ENCODE peak calls at places on chromosomes 16 and 17, in eight cellular contexts. T is A549, L is Caco-2, R is GM20000, E is fibroblast of lung, F is AG04450, A is kidney epithelial cell, U is thoracic aorta. C is an unnamed sample.

GRCh38 chr16:842061-842476 is 41.5 kb upstream of the GNG13 start:
- DNase-seq in R (no peak), L (no peak), U (no peak), A (no peak), E (peak), F (no peak), T (no peak), C (peak)

GRCh38 chr16:12257926-12258561 is 281.5 kb downstream of the SNX29 start:
- DNase-seq in E (no peak), F (no peak), L (peak), A (no peak), T (no peak), U (no peak), R (no peak), C (no peak)

GRCh38 chr17:34601431-34601830 is 22.0 kb downstream of the TMEM132E start:
- DNase-seq in E (no peak), A (no peak), R (no peak), U (no peak), T (no peak), L (no peak), F (no peak), C (no peak)

GRCh38 chr17:57292086-57292485 is 35.8 kb downstream of the MSI2 start:
- DNase-seq in U (no peak), R (no peak), A (no peak), F (no peak), T (no peak), E (no peak), L (no peak), C (no peak)

GRCh38 chr17:65797809-65798208 is 236.4 kb upstream of the AXIN2 start:
- DNase-seq in E (no peak), F (no peak), T (no peak), U (no peak), L (peak), A (no peak), R (no peak), C (peak)

GRCh38 chr16:12178251-12178990 is 201.9 kb downstream of the SNX29 start:
- DNase-seq in R (no peak), E (peak), U (no peak), A (peak), L (no peak), F (peak), T (no peak), C (no peak)

GRCh38 chr16:21226749-21227148 is 6.8 kb upstream of the ANKS4B start:
- DNase-seq in T (no peak), F (no peak), U (no peak), R (no peak), L (no peak), A (no peak), E (no peak), C (no peak)

GRCh38 chr17:72510454-72511016 is 389.7 kb downstream of the SOX9 start:
- DNase-seq in L (no peak), E (peak), A (no peak), U (no peak), R (no peak), F (no peak), T (no peak), C (no peak)

GRCh38 chr17:16123531-16123930 is 91.8 kb downstream of the NCOR1 start:
- DNase-seq in T (no peak), A (no peak), F (no peak), R (no peak), E (peak), L (no peak), U (no peak), C (no peak)

GRCh38 chr16:87133966-87134945 is 182.9 kb downstream of the C16orf95 start:
- DNase-seq in A (no peak), L (no peak), F (no peak), R (no peak), E (no peak), T (no peak), U (no peak), C (no peak)

DNA sequence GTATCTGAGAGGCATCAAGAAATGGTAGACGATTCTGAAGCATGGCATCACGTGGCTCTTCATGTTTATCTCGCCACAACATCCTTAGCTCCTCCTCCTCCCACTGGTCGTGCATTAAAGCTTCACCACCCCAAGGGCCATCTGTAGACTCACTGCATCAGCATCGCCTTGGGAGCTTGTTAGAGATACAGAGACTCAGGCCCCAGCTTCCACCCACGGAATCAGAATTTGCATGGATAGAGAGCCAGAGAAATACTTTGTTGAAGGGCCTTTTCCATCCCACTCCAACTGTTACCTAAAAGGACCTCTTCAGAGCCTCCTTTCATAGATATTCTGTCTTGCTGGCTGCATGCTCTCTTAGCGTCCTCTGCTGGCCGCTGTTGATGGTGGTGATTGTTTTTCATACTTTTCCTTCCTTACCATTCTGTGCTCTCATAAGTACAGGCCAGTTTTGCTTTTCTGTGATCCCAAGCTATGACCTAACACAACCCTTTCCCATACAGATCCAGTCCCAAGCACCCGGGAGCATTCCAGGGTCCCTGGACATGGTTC is 1049.4 kb upstream of the EEF2KMT start:
- DNase-seq in L (no peak), R (no peak), T (no peak), E (no peak), A (no peak), U (no peak), F (no peak), C (no peak)
- TF ChIP-seq CTCF in L (no peak), R (no peak), T (no peak), E (no peak), A (no peak), U (no peak), F (no peak), C (no peak)

GRCh38 chr16:3094289-3095027 is 4.6 kb downstream of the ZSCAN10 start:
- DNase-seq in F (no peak), E (no peak), U (no peak), R (peak), A (no peak), L (peak), T (no peak), C (peak)
- TF ChIP-seq CTCF in F (peak), E (peak), U (no peak), R (peak), A (peak), L (peak), T (peak), C (peak)

GRCh38 chr16:14310519-14310991 is 239.4 kb downstream of the MRTFB start:
- DNase-seq in F (no peak), E (peak), R (peak), T (peak), A (no peak), U (no peak), L (no peak), C (no peak)

GRCh38 chr16:14308357-14308723 is 237.2 kb downstream of the MRTFB start:
- DNase-seq in E (no peak), F (no peak), A (no peak), T (no peak), L (no peak), R (no peak), U (no peak), C (no peak)

GRCh38 chr16:14309906-14310305 is 238.8 kb downstream of the MRTFB start:
- DNase-seq in T (peak), L (no peak), R (no peak), E (peak), U (no peak), A (no peak), F (no peak), C (peak)

GRCh38 chr16:14307623-14308356 is 236.7 kb downstream of the MRTFB start:
- DNase-seq in U (no peak), L (no peak), E (peak), A (no peak), T (no peak), F (no peak), R (no peak), C (no peak)

DNA sequence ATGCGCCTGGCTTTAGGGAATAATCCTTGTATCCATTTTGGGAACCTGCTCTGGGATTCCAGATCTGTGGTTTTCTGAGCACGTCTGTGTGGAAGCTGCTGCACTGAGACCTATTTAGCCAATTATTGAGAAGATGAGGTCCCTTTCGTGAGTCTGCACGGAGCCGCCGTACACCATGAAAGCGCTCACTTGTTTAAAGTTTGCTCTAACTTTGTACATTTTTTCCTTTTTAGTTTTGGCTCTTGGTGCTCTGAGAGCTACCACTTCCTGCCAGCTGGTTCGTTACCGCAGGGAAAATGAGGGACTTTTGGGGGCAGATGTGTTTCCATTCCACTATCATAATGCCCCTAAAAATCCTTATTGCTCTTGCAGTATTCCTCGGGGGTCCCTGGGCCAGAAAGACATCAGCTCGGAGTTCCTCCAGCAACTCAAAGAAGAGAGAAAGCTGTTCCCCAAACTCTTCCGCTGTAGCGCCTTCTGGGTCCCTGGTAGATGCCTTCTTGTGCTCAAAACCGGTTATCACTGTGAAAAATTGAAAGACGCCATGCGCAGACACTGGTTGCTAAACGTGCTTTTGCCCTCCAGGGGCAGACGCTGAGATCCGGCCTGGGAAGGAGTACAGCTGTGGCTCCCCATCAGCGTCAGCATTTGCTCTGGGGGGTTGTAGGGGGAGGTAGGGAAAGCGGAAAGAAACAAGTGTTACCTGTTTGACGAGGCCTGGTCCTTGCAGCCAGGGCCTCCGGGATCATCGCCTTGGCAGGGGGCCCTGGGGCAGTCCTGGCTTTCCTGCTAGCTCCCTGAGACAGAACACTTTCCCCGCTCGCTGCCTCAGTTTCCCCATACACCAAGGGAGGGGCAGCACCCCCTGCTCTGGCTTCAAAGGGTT is 238.1 kb downstream of the MRTFB start:
- DNase-seq in F (no peak), A (no peak), R (peak), E (peak), T (no peak), U (no peak), L (peak), C (peak)
- TF ChIP-seq CTCF in F (peak), A (peak), R (no peak), E (peak), T (no peak), U (no peak), L (no peak), C (peak)

GRCh38 chr16:8696880-8697279 is 22.5 kb downstream of the ABAT start:
- DNase-seq in E (no peak), L (no peak), U (no peak), A (no peak), T (no peak), R (no peak), F (no peak), C (no peak)

GRCh38 chr16:8697965-8698364 is 23.5 kb downstream of the ABAT start:
- DNase-seq in L (no peak), R (no peak), F (no peak), E (no peak), A (no peak), T (no peak), U (no peak), C (no peak)

GRCh38 chr16:8691728-8692127 is 17.3 kb downstream of the ABAT start:
- DNase-seq in U (no peak), R (no peak), T (no peak), E (no peak), A (no peak), F (no peak), L (no peak), C (no peak)

GRCh38 chr16:8689686-8690085 is 15.3 kb downstream of the ABAT start:
- DNase-seq in F (no peak), T (no peak), A (no peak), L (no peak), E (no peak), R (no peak), U (no peak), C (no peak)

GRCh38 chr16:8694795-8695194 is 20.4 kb downstream of the ABAT start:
- DNase-seq in F (no peak), A (no peak), T (no peak), R (no peak), E (no peak), L (no peak), U (no peak), C (no peak)
- TF ChIP-seq CTCF in F (no peak), A (no peak), T (no peak), R (no peak), E (no peak), L (no peak), U (no peak), C (no peak)